ENCODE peak calls at places on chromosome 22, in eight cellular contexts. U is MV-4-11; Q is GM23248; R is left ventricle myocardium superior; A is fibroblast of pulmonary artery; K is CD4-positive, alpha-beta memory T cell; L is germinal center; S is A549. W is an unnamed sample.

GRCh38 chr22:19325296-19325950 is 33.9 kb upstream of the CLTCL1 start:
- DNase-seq in R (no peak), K (no peak), L (no peak), Q (peak; percentile 39), S (no peak), A (peak; percentile 43), U (peak; percentile 3), W (no peak)

GRCh38 chr22:20095521-20095920 is 15.5 kb downstream of the DGCR8 start:
- DNase-seq in A (no peak), K (no peak), Q (no peak), L (no peak), S (no peak), U (no peak), R (no peak), W (no peak)

GRCh38 chr22:22590136-22590891 is 31.2 kb upstream of the PRAME start:
- DNase-seq in K (no peak), U (no peak), S (no peak), A (no peak), L (no peak), Q (no peak), R (no peak), W (no peak)

GRCh38 chr22:17537155-17537554 is 26.1 kb upstream of the SLC25A18 start:
- DNase-seq in R (no peak), Q (peak; percentile 24), K (no peak), U (no peak), A (no peak), L (no peak), S (no peak), W (no peak)

GRCh38 chr22:47379037-47379436 is 616.6 kb downstream of the TBC1D22A start:
- DNase-seq in K (no peak), Q (no peak), S (no peak), A (no peak), R (no peak), U (no peak), L (no peak), W (no peak)

GRCh38 chr22:28029962-28030361 is 110.9 kb upstream of the PITPNB start:
- DNase-seq in K (no peak), R (no peak), S (no peak), Q (no peak), U (no peak), A (no peak), L (no peak), W (no peak)

GRCh38 chr22:49308300-49308699 is 519.4 kb downstream of the BRD1 start:
- DNase-seq in S (no peak), L (no peak), U (no peak), R (no peak), Q (no peak), A (no peak), K (no peak), W (no peak)

GRCh38 chr22:27269751-27270586 is 531.6 kb downstream of the MN1 start:
- DNase-seq in K (no peak), A (no peak), L (no peak), S (no peak), R (no peak), Q (no peak), U (no peak), W (no peak)

GRCh38 chr22:36724836-36725235 is 21.3 kb upstream of the CACNG2 start:
- DNase-seq in L (no peak), S (no peak), R (no peak), A (no peak), U (no peak), K (no peak), Q (no peak), W (no peak)

GRCh38 chr22:31176923-31177322 is 16.9 kb downstream of the RNF185 start:
- DNase-seq in S (no peak), K (no peak), U (no peak), L (no peak), R (no peak), Q (no peak), A (no peak), W (no peak)

GRCh38 chr22:25908212-25908611 is 166.2 kb downstream of the MYO18B start:
- DNase-seq in K (no peak), U (no peak), A (no peak), R (no peak), S (no peak), Q (no peak), L (no peak), W (no peak)

GRCh38 chr22:38989461-38989860 is 7.3 kb downstream of the APOBEC3B start:
- DNase-seq in Q (no peak), U (no peak), L (no peak), K (peak; percentile 19), R (no peak), A (no peak), S (no peak), W (no peak)

GRCh38 chr22:50208939-50209892 is 8.4 kb downstream of the SELENOO start:
- DNase-seq in U (no peak), K (no peak), R (no peak), L (no peak), A (no peak), Q (no peak), S (no peak), W (no peak)

GRCh38 chr22:36162127-36163034 is 1.8 kb upstream of the APOL3 start:
- DNase-seq in U (peak; percentile 63), S (no peak), Q (no peak), R (no peak), K (peak; percentile 72), L (no peak), A (no peak), W (no peak)

GRCh38 chr22:49540084-49540483 is 287.6 kb downstream of the BRD1 start:
- DNase-seq in K (no peak), L (no peak), A (no peak), S (no peak), Q (no peak), R (peak; percentile 11), U (no peak), W (no peak)

GRCh38 chr22:41996826-41997225 is 1.8 kb upstream of the WBP2NL start:
- DNase-seq in Q (no peak), L (no peak), A (no peak), S (no peak), U (no peak), K (no peak), R (no peak), W (no peak)

GRCh38 chr22:36486619-36487384 is 5.4 kb upstream of the TXN2 start:
- DNase-seq in Q (peak; percentile 62), S (peak; percentile 49), R (no peak), U (peak; percentile 26), K (peak; percentile 61), L (no peak), A (peak; percentile 68), W (peak; percentile 60)

GRCh38 chr22:43819691-43820670 is 7.9 kb upstream of the EFCAB6 start:
- DNase-seq in R (no peak), U (no peak), A (no peak), K (no peak), Q (no peak), S (no peak), L (no peak), W (no peak)

GRCh38 chr22:50695421-50696250 is 23.0 kb downstream of the SHANK3 start:
- DNase-seq in U (no peak), S (no peak), Q (no peak), R (peak; percentile 23), L (no peak), A (no peak), K (no peak), W (no peak)

GRCh38 chr22:24875862-24876506 is 70.0 kb downstream of the SGSM1 start:
- DNase-seq in S (peak; percentile 12), L (no peak), U (peak; percentile 30), K (no peak), Q (peak; percentile 25), R (no peak), A (peak; percentile 46), W (peak; percentile 3)

GRCh38 chr22:37544955-37545702 is 15.2 kb upstream of the CDC42EP1 start:
- DNase-seq in L (no peak), A (peak; percentile 79), Q (peak; percentile 80), S (peak; percentile 73), U (peak; percentile 44), R (peak; percentile 82), K (peak; percentile 19), W (peak; percentile 53)

GRCh38 chr22:47995718-47996117 is 1233.3 kb downstream of the TBC1D22A start:
- DNase-seq in K (no peak), U (no peak), L (no peak), Q (no peak), A (no peak), R (no peak), S (no peak), W (no peak)

GRCh38 chr22:46767249-46767985 is 5.0 kb downstream of the TBC1D22A start:
- DNase-seq in U (no peak), A (no peak), L (no peak), S (no peak), K (no peak), R (no peak), Q (no peak), W (no peak)

GRCh38 chr22:48929276-48929790 is 898.3 kb downstream of the BRD1 start:
- DNase-seq in K (no peak), A (no peak), L (no peak), R (no peak), S (no peak), Q (no peak), U (no peak), W (no peak)

GRCh38 chr22:28181332-28181731 is 262.3 kb upstream of the PITPNB start:
- DNase-seq in K (no peak), Q (peak; percentile 38), L (no peak), U (no peak), S (no peak), A (peak; percentile 42), R (no peak), W (no peak)

GRCh38 chr22:36160499-36160942 is at the start of gene APOL3:
- DNase-seq in Q (peak; percentile 70), R (peak; percentile 85), L (peak; percentile 44), S (no peak), U (no peak), A (peak; percentile 73), K (peak; percentile 61), W (no peak)

GRCh38 chr22:24824915-24825314 is 18.9 kb downstream of the SGSM1 start:
- DNase-seq in R (no peak), L (no peak), S (no peak), K (no peak), U (no peak), Q (no peak), A (no peak), W (no peak)

GRCh38 chr22:17214416-17215043 is 4.7 kb downstream of the ADA2 start:
- DNase-seq in K (no peak), A (no peak), R (no peak), U (no peak), S (no peak), L (no peak), Q (no peak), W (no peak)

GRCh38 chr22:39494471-39495120 is 7.5 kb upstream of the MIEF1 start:
- DNase-seq in U (peak; percentile 55), K (no peak), S (no peak), L (no peak), A (no peak), R (no peak), Q (peak; percentile 40), W (no peak)